ENCODE peak calls at places on chromosomes 16 and 17, in nine cellular contexts. Z is lower leg skin, Y is progenitor cell of endocrine pancreas, E is neural progenitor cell, N is left ventricle myocardium inferior, A is body of pancreas, M is NB4, S is GM10248, F is PC-9. O is an unnamed sample.

GRCh38 chr17:49624896-49625295 is 49.2 kb downstream of the NXPH3 start:
- DNase-seq in E (no peak), N (no peak), A (no peak), M (no peak), F (no peak), Z (no peak), Y (no peak), S (no peak), O (no peak)

GRCh38 chr16:77307764-77308561 is 108.8 kb downstream of the SYCE1L start:
- DNase-seq in N (no peak), S (no peak), A (no peak), F (no peak), Z (no peak), M (no peak), Y (no peak), E (no peak), O (no peak)

GRCh38 chr17:58789160-58789559 is 33.5 kb downstream of the PPM1E start:
- DNase-seq in M (no peak), A (no peak), S (no peak), Y (no peak), Z (no peak), F (no peak), E (no peak), N (no peak), O (no peak)

GRCh38 chr16:28167730-28168129 is 44.0 kb downstream of the XPO6 start:
- DNase-seq in S (no peak), Y (no peak), A (no peak), F (no peak), M (no peak), Z (no peak), E (no peak), N (no peak), O (no peak)

GRCh38 chr17:10127819-10128375 is 70.5 kb downstream of the GAS7 start:
- DNase-seq in Y (no peak), Z (peak), N (peak), A (peak), S (no peak), E (peak), M (peak), F (no peak), O (no peak)

GRCh38 chr17:57408064-57408811 is 151.9 kb downstream of the MSI2 start:
- DNase-seq in S (peak), F (no peak), Z (no peak), N (no peak), M (no peak), A (no peak), Y (no peak), E (peak), O (no peak)

GRCh38 chr16:77387810-77388209 is 47.0 kb downstream of the ADAMTS18 start:
- DNase-seq in A (no peak), M (no peak), N (no peak), Z (no peak), E (no peak), F (no peak), S (no peak), Y (no peak), O (no peak)

GRCh38 chr16:31472559-31473203 is 729 bp downstream of the TGFB1I1 start:
- DNase-seq in N (peak), S (peak), Z (peak), E (peak), M (peak), Y (no peak), F (peak), A (peak), O (peak)

GRCh38 chr16:89119661-89120141 is 26.0 kb downstream of the ACSF3 start:
- DNase-seq in N (peak), E (no peak), S (no peak), Z (no peak), A (no peak), Y (no peak), F (no peak), M (no peak), O (no peak)

GRCh38 chr17:77314601-77315000 is 173.8 kb downstream of the SEC14L1 start:
- DNase-seq in S (no peak), E (no peak), M (no peak), A (no peak), Z (no peak), F (no peak), Y (no peak), N (no peak), O (no peak)

GRCh38 chr16:49452568-49452967 is 79.0 kb downstream of the C16orf78 start:
- DNase-seq in M (no peak), E (peak), S (no peak), N (no peak), A (no peak), Y (no peak), Z (no peak), F (no peak), O (peak)

GRCh38 chr16:87850009-87851006 is 19.0 kb downstream of the SLC7A5 start:
- DNase-seq in M (peak), A (peak), S (peak), Y (peak), Z (no peak), F (peak), E (peak), N (peak), O (peak)

GRCh38 chr16:89482824-89483220 is 7.5 kb downstream of the ANKRD11 start:
- DNase-seq in A (no peak), S (no peak), E (no peak), M (no peak), Z (no peak), F (no peak), Y (no peak), N (no peak), O (no peak)

GRCh38 chr16:55408656-55409055 is 70.3 kb upstream of the MMP2 start:
- DNase-seq in A (no peak), M (no peak), S (no peak), F (no peak), Z (no peak), N (no peak), E (peak), Y (no peak), O (no peak)

GRCh38 chr16:87505834-87506233 is 13.0 kb upstream of the ZCCHC14 start:
- DNase-seq in N (no peak), M (no peak), E (no peak), Y (no peak), S (no peak), F (no peak), A (no peak), Z (no peak), O (no peak)

GRCh38 chr17:70767102-70767701 is 597.9 kb downstream of the KCNJ2 start:
- DNase-seq in S (peak), A (no peak), Y (no peak), M (peak), Z (no peak), E (peak), N (no peak), F (peak), O (no peak)

GRCh38 chr17:81682565-81683207 is 911 bp downstream of the ARL16 start:
- DNase-seq in E (peak), M (peak), A (no peak), F (no peak), Z (no peak), Y (no peak), N (no peak), S (no peak), O (no peak)

DNA sequence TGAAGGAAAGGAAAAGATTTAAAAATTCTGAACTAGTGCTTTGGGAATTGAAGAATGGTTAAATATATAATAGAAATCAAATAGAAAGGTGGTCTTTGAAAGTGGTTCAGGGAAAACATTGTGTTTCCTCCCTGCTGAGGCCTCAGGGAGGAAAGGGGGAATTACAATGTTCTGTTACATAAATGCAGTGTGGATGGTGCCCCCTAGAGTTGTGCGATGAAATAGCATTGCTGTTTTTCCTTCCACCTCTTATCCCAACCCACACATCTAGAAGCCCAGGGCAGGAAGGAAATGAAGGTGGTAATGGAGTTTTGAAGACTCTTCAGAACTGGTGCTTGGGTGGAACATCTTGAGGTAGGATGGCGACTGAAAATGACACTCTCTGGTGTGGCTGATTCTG is 6.4 kb upstream of the TOX3 start:
- DNase-seq in N (no peak), M (no peak), Z (no peak), Y (no peak), S (no peak), A (no peak), E (no peak), F (no peak), O (no peak)
- TF ChIP-seq CTCF in N (no peak), M (peak), Z (no peak), Y (peak), S (no peak), A (no peak), E (peak), F (peak), O (no peak)

DNA sequence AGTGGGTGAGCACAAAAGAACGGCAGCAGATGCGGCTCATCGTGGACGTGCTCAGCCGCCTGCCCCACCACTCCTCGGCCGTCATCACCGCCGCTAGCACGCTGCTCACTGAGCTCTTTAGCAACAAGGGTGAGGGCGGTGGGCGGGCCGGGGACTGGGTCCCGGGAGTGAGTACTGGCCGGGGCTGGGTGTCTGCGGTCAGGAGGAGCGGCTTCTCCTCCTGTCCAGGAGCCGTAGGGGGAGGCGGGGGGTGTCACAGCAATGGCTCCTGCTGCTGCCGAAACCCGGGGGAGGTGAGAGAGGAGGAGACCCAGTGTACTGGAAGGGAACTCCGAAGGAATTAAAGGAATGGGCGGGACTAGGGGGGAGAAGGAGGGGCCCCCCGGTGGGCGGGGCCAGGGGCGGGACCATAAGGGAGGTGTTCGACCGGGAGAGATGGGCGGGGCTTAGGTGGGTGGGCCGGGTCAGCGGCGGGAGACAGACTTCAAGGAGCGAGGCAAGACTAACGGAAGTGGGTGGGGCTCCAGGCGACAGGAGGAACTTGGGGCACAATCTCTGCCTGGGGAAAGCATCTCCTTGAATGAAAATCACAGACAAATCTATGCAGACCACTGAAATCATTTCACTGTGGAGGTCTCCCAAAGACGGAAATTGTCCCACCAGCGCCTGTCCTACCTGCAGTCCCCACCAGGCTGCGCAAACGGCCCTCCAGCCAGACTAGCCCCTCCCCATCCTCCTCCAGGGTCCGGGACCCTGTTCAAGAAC is 2.3 kb downstream of the NAGS start:
- DNase-seq in A (peak), M (peak), Y (peak), S (peak), N (peak), E (peak), F (peak), Z (peak), O (peak)
- TF ChIP-seq CTCF in A (peak), M (no peak), Y (peak), S (peak), N (peak), E (peak), F (no peak), Z (no peak), O (no peak)

GRCh38 chr17:47896672-47897490 is 845 bp downstream of the SP2 start:
- DNase-seq in Z (peak), N (no peak), S (no peak), A (no peak), F (no peak), M (no peak), Y (no peak), E (no peak), O (no peak)

GRCh38 chr17:47895254-47895855 is 681 bp upstream of the SP2 start:
- DNase-seq in F (no peak), A (peak), E (no peak), Y (no peak), S (no peak), Z (no peak), N (no peak), M (peak), O (no peak)

GRCh38 chr17:47897561-47897960 is 1.5 kb downstream of the SP2 start:
- DNase-seq in F (no peak), A (no peak), Z (no peak), M (no peak), S (no peak), Y (no peak), E (no peak), N (no peak), O (no peak)

GRCh38 chr17:47894498-47895253 is 1.4 kb upstream of the SP2 start:
- DNase-seq in A (no peak), S (no peak), N (no peak), Z (no peak), Y (no peak), M (no peak), E (no peak), F (no peak), O (no peak)

DNA sequence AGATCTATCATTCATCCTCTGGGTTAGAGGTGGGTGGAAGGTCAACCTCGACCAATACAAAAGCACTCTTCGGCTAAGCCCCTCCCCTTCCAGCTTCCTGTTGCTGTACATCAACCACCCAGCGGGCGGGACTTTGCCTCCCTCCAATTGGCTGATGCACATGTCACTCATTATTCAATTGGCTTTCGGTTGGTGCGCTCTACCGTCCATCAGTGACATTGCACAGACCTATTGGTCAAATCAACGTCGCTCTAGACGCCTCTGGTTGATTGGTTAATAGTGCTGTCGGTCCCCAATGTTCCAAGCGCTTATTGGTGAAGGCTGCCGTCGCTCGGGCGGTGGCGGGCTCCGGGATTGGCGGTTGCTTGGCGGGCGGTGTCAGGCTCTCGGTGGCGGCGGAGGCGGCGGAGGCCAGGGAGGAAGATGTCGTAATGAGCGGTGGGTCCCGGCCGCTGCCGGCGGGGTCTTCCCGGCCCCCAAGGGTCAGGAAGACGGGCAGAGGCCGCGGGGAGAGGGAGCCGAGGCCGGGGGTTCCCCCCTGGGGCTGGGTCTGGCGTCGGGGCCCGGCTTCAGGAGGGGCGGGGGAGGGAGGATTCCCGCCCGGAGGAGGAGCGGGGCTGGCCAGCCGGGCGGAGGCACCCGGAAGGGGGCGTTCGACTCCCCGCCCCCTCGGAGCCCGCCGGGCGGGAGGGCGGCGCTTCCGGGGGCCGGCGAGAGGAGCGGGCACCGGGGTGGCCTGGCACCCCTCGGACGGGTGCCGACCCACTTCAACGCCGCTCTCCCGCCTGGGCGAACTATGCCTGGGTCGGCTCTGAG is at the start of gene SP2:
- DNase-seq in N (peak), F (peak), E (peak), Y (peak), M (peak), Z (peak), S (peak), A (peak), O (peak)
- TF ChIP-seq CTCF in N (no peak), F (peak), E (peak), Y (peak), M (no peak), Z (peak), S (no peak), A (no peak), O (no peak)

DNA sequence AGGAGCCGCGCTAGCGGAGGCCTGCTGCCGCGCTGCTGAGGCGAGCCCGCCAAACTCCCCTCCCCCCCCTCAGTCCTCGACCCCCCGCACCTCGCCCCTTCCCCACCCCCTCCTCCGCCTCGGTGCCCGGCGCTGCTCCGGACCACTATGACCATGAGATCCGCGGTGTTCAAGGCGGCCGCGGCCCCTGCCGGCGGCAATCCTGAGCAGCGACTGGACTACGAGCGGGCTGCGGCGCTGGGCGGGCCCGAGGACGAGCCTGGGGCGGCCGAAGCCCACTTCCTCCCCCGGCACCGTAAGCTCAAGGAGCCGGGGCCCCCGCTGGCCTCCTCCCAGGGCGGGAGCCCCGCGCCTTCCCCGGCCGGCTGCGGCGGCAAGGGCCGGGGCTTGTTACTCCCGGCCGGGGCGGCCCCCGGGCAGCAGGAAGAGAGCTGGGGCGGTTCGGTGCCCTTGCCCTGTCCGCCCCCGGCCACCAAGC is 734 bp downstream of the MSL1 start:
- DNase-seq in F (peak), Y (peak), S (peak), N (peak), E (peak), M (peak), Z (no peak), A (peak), O (no peak)
- TF ChIP-seq CTCF in F (no peak), Y (peak), S (peak), N (peak), E (peak), M (no peak), Z (no peak), A (no peak), O (no peak)